ENCODE peak calls at places on chromosome 10, in five cellular contexts. D, Y, O, Q and M are unnamed samples.
A peak's percentile ranks its signal among the peaks of the same experiment; 100 is the strongest.

GRCh38 chr10:58513189-58514101 is 773 bp downstream of the BICC1 start:
- DNase-seq in Y (no peak), D (peak; percentile 59), Q (peak; percentile 40), O (peak; percentile 44), M (peak; percentile 81)

GRCh38 chr10:68327889-68328786 is 3.7 kb upstream of the HNRNPH3 start:
- DNase-seq in Y (peak; percentile 69), O (no peak), D (no peak), Q (peak; percentile 73), M (no peak)

GRCh38 chr10:117004238-117004626 is 755 bp downstream of the SHTN1 start:
- DNase-seq in Y (no peak), D (no peak), O (no peak), Q (no peak), M (no peak)

GRCh38 chr10:34740321-34740720 is 74.8 kb downstream of the PARD3 start:
- DNase-seq in Y (no peak), Q (no peak), D (no peak), O (no peak), M (no peak)

GRCh38 chr10:7419998-7420397 is 9.2 kb upstream of the SFMBT2 start:
- DNase-seq in D (no peak), O (no peak), Y (no peak), Q (no peak), M (no peak)

GRCh38 chr10:26481914-26482550 is 43.9 kb downstream of the APBB1IP start:
- DNase-seq in Q (no peak), O (no peak), Y (no peak), D (no peak), M (no peak)

GRCh38 chr10:106189254-106189653 is 975.3 kb downstream of the SORCS1 start:
- DNase-seq in Q (no peak), O (no peak), D (peak; percentile 29), Y (no peak), M (no peak)

GRCh38 chr10:22053048-22053447 is 49.5 kb upstream of the DNAJC1 start:
- DNase-seq in O (no peak), Y (no peak), D (peak; percentile 30), Q (no peak), M (no peak)

GRCh38 chr10:108393111-108393510 is 1228.6 kb upstream of the SORCS1 start:
- DNase-seq in D (peak; percentile 59), Q (no peak), Y (no peak), O (no peak), M (no peak)

GRCh38 chr10:124403548-124403947 is 15.2 kb downstream of the OAT start:
- DNase-seq in Y (peak; percentile 60), D (peak; percentile 78), O (no peak), Q (peak; percentile 46), M (no peak)

GRCh38 chr10:98253499-98253898 is 14.5 kb downstream of the LOXL4 start:
- DNase-seq in O (peak; percentile 26), Q (no peak), Y (no peak), D (no peak), M (peak; percentile 68)

GRCh38 chr10:102869290-102870198 is at the start of gene AS3MT:
- DNase-seq in D (no peak), Y (peak; percentile 42), O (no peak), Q (peak; percentile 37), M (peak; percentile 76)

GRCh38 chr10:88138319-88138848 is 275.0 kb downstream of the PTEN start:
- DNase-seq in Y (no peak), Q (no peak), D (no peak), O (no peak), M (no peak)

GRCh38 chr10:33180390-33180789 is 154.1 kb downstream of the NRP1 start:
- DNase-seq in Q (no peak), D (no peak), O (no peak), Y (no peak), M (no peak)

GRCh38 chr10:26410356-26410755 is 27.8 kb upstream of the APBB1IP start:
- DNase-seq in D (no peak), Y (no peak), O (no peak), Q (no peak), M (no peak)

GRCh38 chr10:15879058-15879457 is 18.8 kb upstream of the MINDY3 start:
- DNase-seq in O (no peak), D (peak; percentile 18), Q (peak; percentile 49), Y (peak; percentile 39), M (no peak)

GRCh38 chr10:70254795-70255328 is 21.6 kb upstream of the PPA1 start:
- DNase-seq in Q (no peak), O (no peak), D (no peak), Y (no peak), M (no peak)

GRCh38 chr10:77253665-77254064 is 383.9 kb downstream of the KCNMA1 start:
- DNase-seq in Q (no peak), O (no peak), D (no peak), Y (no peak), M (no peak)

GRCh38 chr10:79003183-79004100 is 65.3 kb upstream of the ZMIZ1 start:
- DNase-seq in D (no peak), O (no peak), Q (no peak), Y (peak; percentile 18), M (no peak)

GRCh38 chr10:129921801-129922597 is 42.1 kb downstream of the EBF3 start:
- DNase-seq in D (no peak), Q (no peak), Y (no peak), O (no peak), M (peak; percentile 66)

GRCh38 chr10:12768156-12768731 is 233.3 kb downstream of the CCDC3 start:
- DNase-seq in Y (no peak), D (peak; percentile 74), Q (no peak), O (no peak), M (no peak)

GRCh38 chr10:12869427-12869826 is 132.1 kb downstream of the CCDC3 start:
- DNase-seq in Q (no peak), O (no peak), Y (no peak), D (peak; percentile 41), M (no peak)

GRCh38 chr10:127044191-127044590 is 139.0 kb downstream of the DOCK1 start:
- DNase-seq in Y (no peak), O (peak; percentile 60), D (no peak), Q (no peak), M (no peak)

GRCh38 chr10:124025638-124026336 is 67.6 kb downstream of the CHST15 start:
- DNase-seq in D (peak; percentile 46), Q (no peak), O (no peak), Y (no peak), M (peak; percentile 67)

GRCh38 chr10:100943508-100943907 is 25.8 kb upstream of the SEMA4G start:
- DNase-seq in O (no peak), Q (no peak), D (no peak), Y (no peak), M (no peak)

GRCh38 chr10:51074238-51075028 is at the start of gene PRKG1:
- DNase-seq in Q (no peak), D (peak; percentile 70), O (peak; percentile 80), Y (peak; percentile 22), M (peak; percentile 79)

GRCh38 chr10:125982256-125982948 is 86.0 kb downstream of the FANK1 start:
- DNase-seq in Q (peak; percentile 38), O (peak; percentile 39), D (peak; percentile 72), Y (no peak), M (no peak)

GRCh38 chr10:79108728-79109127 is 40.0 kb downstream of the ZMIZ1 start:
- DNase-seq in O (no peak), D (no peak), Y (no peak), Q (no peak), M (peak; percentile 73)

GRCh38 chr10:97072851-97073665 is 112.7 kb downstream of the SLIT1 start:
- DNase-seq in D (peak; percentile 78), O (peak; percentile 80), Q (peak; percentile 56), Y (peak; percentile 61), M (peak; percentile 90)

GRCh38 chr10:79123547-79123963 is 54.8 kb downstream of the ZMIZ1 start:
- DNase-seq in D (no peak), Y (no peak), Q (no peak), O (no peak), M (no peak)

GRCh38 chr10:47059606-47060311 is 148.5 kb downstream of the PTPN20 start:
- DNase-seq in Q (no peak), D (no peak), O (no peak), Y (no peak), M (peak; percentile 69)

GRCh38 chr10:101933976-101934375 is 90.4 kb upstream of the KCNIP2 start:
- DNase-seq in Y (no peak), Q (no peak), O (no peak), D (no peak), M (no peak)

GRCh38 chr10:58712982-58713381 is 200.3 kb downstream of the BICC1 start:
- DNase-seq in Y (no peak), D (no peak), Q (no peak), O (no peak), M (no peak)

GRCh38 chr10:69389827-69390490 is 26.8 kb downstream of the TACR2 start:
- DNase-seq in Y (no peak), O (no peak), D (peak; percentile 66), Q (no peak), M (no peak)

GRCh38 chr10:7471720-7472367 is 61.0 kb upstream of the SFMBT2 start:
- DNase-seq in Q (peak; percentile 69), D (no peak), O (no peak), Y (no peak), M (peak; percentile 86)

GRCh38 chr10:110414563-110415309 is 83.0 kb upstream of the DUSP5 start:
- DNase-seq in O (no peak), Q (no peak), D (peak; percentile 99), Y (no peak), M (peak; percentile 91)

GRCh38 chr10:133334495-133335237 is 2.0 kb downstream of the CALY start:
- DNase-seq in D (no peak), Q (no peak), O (no peak), Y (no peak), M (peak; percentile 80)

GRCh38 chr10:90326498-90327267 is 531.2 kb downstream of the HTR7 start:
- DNase-seq in D (peak; percentile 66), Q (no peak), Y (no peak), O (no peak), M (no peak)